ENCODE peak calls at places on chromosomes 1 and 21, in five cellular contexts. J is transverse colon, L is HL-60, O is endothelial cell of umbilical vein, Y is HCT116. R is an unnamed sample.

GRCh38 chr1:109186704-109187071 is 27.0 kb upstream of the SARS1 start:
- DNase-seq in J (no peak), L (no peak), O (no peak), Y (no peak), R (no peak)

GRCh38 chr21:39385299-39386145 is 36.6 kb upstream of the HMGN1 start:
- DNase-seq in J (peak), L (no peak), O (peak), Y (no peak), R (no peak)

GRCh38 chr1:241531195-241532172 is 694 bp upstream of the KMO start:
- DNase-seq in J (no peak), L (peak), O (peak), Y (peak), R (no peak)

GRCh38 chr1:50969611-50970507 is at the start of gene CDKN2C:
- DNase-seq in J (peak), L (peak), O (peak), Y (no peak), R (peak)

GRCh38 chr1:4129693-4130092 is 229.6 kb upstream of the C1orf174 start:
- DNase-seq in J (no peak), L (no peak), O (no peak), Y (no peak), R (no peak)

GRCh38 chr1:93109578-93109977 is 30.5 kb downstream of the MTF2 start:
- DNase-seq in J (no peak), L (no peak), O (no peak), Y (no peak), R (no peak)

GRCh38 chr1:67285780-67286488 is 21.7 kb upstream of the IL12RB2 start:
- DNase-seq in J (no peak), L (no peak), O (peak), Y (no peak), R (no peak)

GRCh38 chr1:189496768-189497167 is 980.9 kb downstream of the BRINP3 start:
- DNase-seq in J (no peak), L (no peak), O (no peak), Y (no peak), R (no peak)

GRCh38 chr1:206496131-206496793 is 11.1 kb upstream of the RASSF5 start:
- DNase-seq in J (no peak), L (no peak), O (no peak), Y (no peak), R (no peak)

GRCh38 chr1:56513095-56513494 is 66.3 kb downstream of the PLPP3 start:
- DNase-seq in J (no peak), L (no peak), O (peak), Y (no peak), R (no peak)

GRCh38 chr1:212488436-212489283 is 55.9 kb downstream of the NENF start:
- DNase-seq in J (peak), L (peak), O (no peak), Y (no peak), R (peak)

GRCh38 chr1:21491483-21492170 is 17.6 kb upstream of the ALPL start:
- DNase-seq in J (no peak), L (no peak), O (no peak), Y (no peak), R (no peak)

GRCh38 chr1:147152772-147153171 is 19.5 kb downstream of the PRKAB2 start:
- DNase-seq in J (no peak), L (no peak), O (no peak), Y (no peak), R (no peak)

GRCh38 chr1:193479187-193479586 is 292.8 kb upstream of the B3GALT2 start:
- DNase-seq in J (peak), L (peak), O (no peak), Y (no peak), R (no peak)

GRCh38 chr1:153670257-153670858 is 435 bp downstream of the ILF2 start:
- DNase-seq in J (no peak), L (no peak), O (no peak), Y (no peak), R (no peak)

GRCh38 chr1:85188530-85188929 is 12.3 kb downstream of the SYDE2 start:
- DNase-seq in J (no peak), L (no peak), O (no peak), Y (no peak), R (no peak)

GRCh38 chr1:53442297-53442696 is 16.9 kb upstream of the DMRTB1 start:
- DNase-seq in J (no peak), L (no peak), O (no peak), Y (no peak), R (no peak)

GRCh38 chr1:24925082-24925779 is 4.8 kb downstream of the RUNX3 start:
- DNase-seq in J (peak), L (no peak), O (no peak), Y (no peak), R (no peak)

GRCh38 chr1:235108876-235109275 is 19.8 kb downstream of the TOMM20 start:
- DNase-seq in J (no peak), L (no peak), O (no peak), Y (no peak), R (no peak)
- TF ChIP-seq POLR2AphosphoS5 in J (no peak), L (peak), O (no peak), Y (no peak), R (no peak)

GRCh38 chr21:37072239-37072987 is 458 bp downstream of the PIGP start:
- DNase-seq in J (peak), L (peak), O (no peak), Y (no peak), R (peak)

GRCh38 chr21:37073417-37074194 is 552 bp downstream of the TTC3 start:
- DNase-seq in J (peak), L (peak), O (peak), Y (no peak), R (no peak)

GRCh38 chr21:37074195-37074510 is 1.1 kb downstream of the TTC3 start:
- DNase-seq in J (no peak), L (peak), O (no peak), Y (no peak), R (no peak)

GRCh38 chr21:37072988-37073416 is at the start of the genes PIGP and TTC3:
- DNase-seq in J (peak), L (peak), O (peak), Y (peak), R (peak)

DNA sequence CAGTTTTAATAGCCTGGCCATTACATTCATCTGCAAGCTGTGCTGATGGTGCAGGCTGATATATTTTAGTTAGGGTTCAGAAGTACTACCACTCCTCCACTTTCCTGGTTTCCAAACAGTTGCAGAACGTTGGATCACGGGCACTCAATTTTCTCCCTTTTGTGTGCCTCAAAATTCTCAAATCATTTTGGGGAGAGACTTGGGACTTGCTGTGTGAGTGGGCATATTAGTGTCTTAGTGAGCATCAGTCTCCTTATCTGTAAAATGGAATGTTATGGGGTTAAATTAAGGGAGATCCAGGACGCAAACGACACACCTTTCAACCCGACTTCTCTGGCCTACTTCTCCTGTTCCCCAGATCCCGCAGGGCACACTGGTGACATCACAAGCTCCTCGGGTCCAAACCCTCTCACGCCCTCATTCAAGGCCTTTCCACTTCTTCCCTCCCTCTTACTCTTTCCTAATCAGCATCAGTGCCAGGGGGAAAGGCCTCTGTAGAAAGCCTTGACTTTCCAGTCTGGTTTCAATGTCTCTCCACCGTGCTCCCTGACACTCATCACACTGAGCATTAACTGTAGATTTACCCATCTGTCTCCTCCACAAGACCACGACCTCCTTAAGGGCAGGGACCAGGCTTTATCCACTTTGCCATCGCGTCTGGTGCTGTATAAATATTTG is 1.2 kb downstream of the PIGP start:
- DNase-seq in J (peak), L (no peak), O (peak), Y (no peak), R (no peak)
- TF ChIP-seq POLR2AphosphoS5 in J (peak), L (no peak), O (no peak), Y (no peak), R (peak)

GRCh38 chr1:202589190-202589680 is 121.0 kb downstream of the SYT2 start:
- DNase-seq in J (peak), L (no peak), O (peak), Y (peak), R (peak)
- TF ChIP-seq POLR2AphosphoS5 in J (peak), L (no peak), O (peak), Y (peak), R (peak)

DNA sequence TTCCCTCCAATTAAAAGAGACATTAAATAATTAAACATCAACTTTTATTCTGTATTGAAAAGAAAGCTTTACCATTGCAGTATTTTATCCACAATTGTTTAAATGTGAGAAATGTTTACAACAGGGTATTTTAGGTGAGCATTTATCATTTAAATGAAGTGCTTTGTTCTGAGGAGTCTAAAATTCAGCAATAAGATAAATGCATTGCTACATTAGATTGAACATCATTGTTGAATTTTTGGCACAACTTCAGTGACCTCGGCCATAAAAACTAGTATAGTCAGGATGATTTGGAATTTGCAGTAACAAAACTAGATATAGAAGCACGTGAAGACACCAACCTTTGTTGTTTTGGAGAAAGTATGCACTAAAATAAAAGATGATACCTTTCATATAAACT is 692.9 kb downstream of the USP25 start:
- DNase-seq in J (no peak), L (no peak), O (peak), Y (no peak), R (no peak)
- TF ChIP-seq POLR2AphosphoS5 in J (no peak), L (no peak), O (no peak), Y (no peak), R (no peak)

DNA sequence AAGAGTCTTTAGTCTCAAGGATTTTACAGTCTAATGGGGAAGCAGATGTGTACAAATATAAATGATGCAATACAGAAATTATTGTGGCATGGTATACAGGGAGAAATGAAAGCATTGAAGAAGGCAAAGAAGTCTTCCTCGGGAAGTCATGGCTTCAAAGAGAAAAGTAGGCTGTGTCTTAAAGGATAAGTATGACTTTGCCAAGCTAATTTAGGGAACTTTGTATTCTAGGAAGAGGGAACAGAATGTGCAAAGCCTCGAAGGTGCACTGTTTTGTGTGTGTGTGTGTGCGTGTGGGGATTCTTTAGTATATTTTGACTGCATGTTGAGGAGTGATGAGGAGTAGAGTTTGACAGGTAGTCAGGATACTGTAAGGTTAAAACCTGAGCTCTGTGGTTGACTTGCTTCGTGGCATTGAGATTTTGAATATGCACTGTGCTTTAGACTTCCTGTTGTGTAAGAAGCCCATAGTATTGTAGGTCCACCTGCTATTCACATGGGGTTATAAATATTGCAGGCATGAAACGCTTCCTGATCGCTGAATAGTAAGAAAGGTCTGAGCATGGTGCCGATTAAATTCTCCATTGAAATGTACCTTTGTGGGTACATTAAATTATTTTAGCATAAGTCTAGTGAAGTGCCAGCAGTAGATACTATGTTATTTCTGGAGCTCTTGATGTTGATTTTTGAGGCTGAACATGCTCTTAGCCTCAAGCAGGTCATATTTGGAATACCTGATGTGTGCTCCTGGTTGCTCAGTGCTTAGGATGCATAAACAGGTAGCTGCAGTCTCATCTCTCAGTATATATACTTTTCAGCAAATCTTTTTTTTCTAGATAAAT is 8.0 kb downstream of the SMAP2 start:
- DNase-seq in J (no peak), L (peak), O (no peak), Y (no peak), R (no peak)
- TF ChIP-seq POLR2AphosphoS5 in J (peak), L (no peak), O (no peak), Y (no peak), R (no peak)

GRCh38 chr1:62783736-62784508 is at the start of gene ATG4C:
- DNase-seq in J (peak), L (peak), O (peak), Y (peak), R (peak)
- TF ChIP-seq POLR2AphosphoS5 in J (peak), L (peak), O (peak), Y (peak), R (peak)

GRCh38 chr1:114671939-114672275 is 2.1 kb upstream of the DENND2C start:
- DNase-seq in J (no peak), L (no peak), O (no peak), Y (no peak), R (no peak)

GRCh38 chr1:114671011-114671938 is 1.4 kb upstream of the DENND2C start:
- DNase-seq in J (no peak), L (no peak), O (peak), Y (no peak), R (no peak)

GRCh38 chr1:114668784-114669561 is 876 bp downstream of the DENND2C start:
- DNase-seq in J (no peak), L (no peak), O (no peak), Y (no peak), R (no peak)

GRCh38 chr1:114669562-114670082 is at the start of gene DENND2C:
- DNase-seq in J (no peak), L (no peak), O (no peak), Y (no peak), R (no peak)

GRCh38 chr1:114670083-114671010 is 498 bp upstream of the DENND2C start:
- DNase-seq in J (peak), L (peak), O (peak), Y (peak), R (peak)
- TF ChIP-seq POLR2AphosphoS5 in J (peak), L (no peak), O (no peak), Y (peak), R (peak)

R was measured in esophagus muscularis mucosa.